ENCODE peak calls at places on chromosome 12, in ten cellular contexts. U is DMS153; Y is Kasumi-1; I is NCI-H1930; V is GM12865; D is activated CD4-positive, alpha-beta T cell treated with anti-CD3 and anti-CD28 coated beads for 36 hours; T is AG08395; W is mucosa of descending colon; Q is caudate nucleus; S is A549. R is an unnamed sample.

GRCh38 chr12:108635201-108635996 is 1.7 kb upstream of the SELPLG start:
- DNase-seq in U (no peak), Y (peak; percentile 86), I (no peak), V (peak; percentile 98), D (peak; percentile 74), T (no peak), W (no peak), Q (no peak), S (no peak), R (peak; percentile 80)

GRCh38 chr12:132084681-132085635 is 59.2 kb downstream of the DDX51 start:
- DNase-seq in U (no peak), Y (peak; percentile 49), I (no peak), V (peak; percentile 81), D (peak; percentile 69), T (peak; percentile 72), W (peak; percentile 84), Q (no peak), S (peak; percentile 68), R (peak; percentile 77)

GRCh38 chr12:52007158-52007921 is 594 bp downstream of the TAMALIN start:
- DNase-seq in U (no peak), Y (no peak), I (no peak), V (no peak), D (peak; percentile 68), T (no peak), W (peak; percentile 81), Q (no peak), S (no peak), R (peak; percentile 77)

GRCh38 chr12:17588968-17589367 is 501.0 kb downstream of the RERGL start:
- DNase-seq in U (no peak), Y (peak; percentile 72), I (no peak), V (no peak), D (no peak), T (no peak), W (no peak), Q (no peak), S (peak; percentile 16), R (no peak)

GRCh38 chr12:132533584-132533958 is 43.6 kb downstream of the FBRSL1 start:
- DNase-seq in U (no peak), Y (no peak), I (no peak), V (no peak), D (no peak), T (no peak), W (no peak), Q (no peak), S (no peak), R (no peak)

GRCh38 chr12:49187184-49187583 is 1.7 kb downstream of the TUBA1A start:
- DNase-seq in U (peak; percentile 46), Y (no peak), I (no peak), V (no peak), D (no peak), T (peak; percentile 41), W (peak; percentile 51), Q (peak; percentile 84), S (no peak), R (no peak)

GRCh38 chr12:92605621-92606170 is 97.1 kb upstream of the PLEKHG7 start:
- DNase-seq in U (no peak), Y (no peak), I (no peak), V (no peak), D (no peak), T (no peak), W (no peak), Q (no peak), S (no peak), R (no peak)

GRCh38 chr12:113766880-113767878 is 198.9 kb downstream of the RBM19 start:
- DNase-seq in U (no peak), Y (no peak), I (no peak), V (no peak), D (no peak), T (peak; percentile 93), W (no peak), Q (no peak), S (peak; percentile 80), R (no peak)

GRCh38 chr12:116551952-116552749 is 7.0 kb upstream of the MAP1LC3B2 start:
- DNase-seq in U (no peak), Y (no peak), I (no peak), V (peak; percentile 28), D (peak; percentile 20), T (peak; percentile 41), W (no peak), Q (no peak), S (no peak), R (no peak)

GRCh38 chr12:2666411-2666810 is 128.4 kb upstream of the FKBP4 start:
- DNase-seq in U (no peak), Y (no peak), I (no peak), V (no peak), D (no peak), T (no peak), W (no peak), Q (no peak), S (no peak), R (no peak)

GRCh38 chr12:66693901-66694513 is 15.1 kb upstream of the GRIP1 start:
- DNase-seq in U (peak; percentile 35), Y (peak; percentile 87), I (peak; percentile 45), V (peak; percentile 81), D (peak; percentile 44), T (peak; percentile 58), W (no peak), Q (no peak), S (peak; percentile 48), R (peak; percentile 45)

GRCh38 chr12:21940972-21941521 is at the start of gene ABCC9:
- DNase-seq in U (no peak), Y (no peak), I (peak; percentile 25), V (no peak), D (peak; percentile 24), T (peak; percentile 2), W (peak; percentile 42), Q (no peak), S (no peak), R (no peak)

GRCh38 chr12:105334568-105334967 is 4.1 kb downstream of the C12orf75 start:
- DNase-seq in U (no peak), Y (no peak), I (no peak), V (no peak), D (no peak), T (no peak), W (no peak), Q (no peak), S (no peak), R (no peak)

GRCh38 chr12:2893007-2893406 is 2.3 kb downstream of the TULP3 start:
- DNase-seq in U (no peak), Y (no peak), I (no peak), V (no peak), D (no peak), T (peak; percentile 69), W (no peak), Q (no peak), S (no peak), R (no peak)

GRCh38 chr12:121490401-121491257 is 90.2 kb downstream of the KDM2B start:
- DNase-seq in U (no peak), Y (peak; percentile 78), I (no peak), V (no peak), D (no peak), T (no peak), W (no peak), Q (no peak), S (no peak), R (no peak)

GRCh38 chr12:24533953-24534352 is 414.9 kb downstream of the BCAT1 start:
- DNase-seq in U (no peak), Y (no peak), I (no peak), V (no peak), D (no peak), T (no peak), W (no peak), Q (no peak), S (no peak), R (no peak)